ENCODE peak calls at places on chromosomes 13 and 19, in seven cellular contexts. R is Peyer's patch, L is fibroblast of lung, F is activated B cell treated with CpG ODN at 0.5 μM for 24 hours, I is colonic mucosa, B is type B pancreatic cell, S is IMR-90. D is an unnamed sample.

GRCh38 chr13:48223016-48223385 is 10.0 kb upstream of the ITM2B start:
- DNase-seq in R (no peak), F (no peak), I (no peak), S (no peak), L (no peak), B (no peak), D (no peak)

GRCh38 chr19:43501661-43502418 is 2.7 kb downstream of the PHLDB3 start:
- DNase-seq in F (no peak), S (no peak), I (no peak), L (no peak), R (no peak), B (no peak), D (no peak)

GRCh38 chr19:52542984-52543664 is 15.7 kb downstream of the ZNF808 start:
- DNase-seq in S (peak; percentile 19), L (peak; percentile 2), R (no peak), B (no peak), F (no peak), I (no peak), D (peak; percentile 2)

GRCh38 chr13:66462187-66462586 is 767.9 kb downstream of the PCDH9 start:
- DNase-seq in L (no peak), B (no peak), I (no peak), S (no peak), R (no peak), F (no peak), D (no peak)

GRCh38 chr13:44136693-44137268 is 236.8 kb upstream of the SERP2 start:
- DNase-seq in I (no peak), L (peak; percentile 80), F (no peak), S (no peak), R (no peak), B (no peak), D (no peak)

GRCh38 chr13:113471844-113472243 is 18.6 kb upstream of the ADPRHL1 start:
- DNase-seq in B (no peak), R (no peak), L (no peak), F (no peak), S (no peak), I (no peak), D (no peak)

GRCh38 chr19:53503126-53503525 is 34.8 kb upstream of the ZNF331 start:
- DNase-seq in R (no peak), B (no peak), L (no peak), S (no peak), I (no peak), F (no peak), D (no peak)

GRCh38 chr13:27016871-27017270 is 154.7 kb downstream of the USP12 start:
- DNase-seq in S (no peak), I (peak; percentile 50), F (no peak), B (no peak), R (no peak), L (no peak), D (no peak)

GRCh38 chr19:19543101-19543500 is 5.0 kb downstream of the CILP2 start:
- DNase-seq in S (no peak), F (no peak), B (no peak), I (no peak), R (no peak), L (no peak), D (no peak)

GRCh38 chr19:45973564-45974338 is at the start of gene NOVA2:
- DNase-seq in S (peak; percentile 36), F (no peak), I (peak; percentile 33), B (peak; percentile 83), R (no peak), L (peak; percentile 81), D (no peak)

GRCh38 chr19:52138614-52139290 is 986 bp downstream of the ZNF616 start:
- DNase-seq in S (peak; percentile 19), F (no peak), R (peak; percentile 34), I (peak; percentile 34), L (peak; percentile 40), B (no peak), D (no peak)

GRCh38 chr13:41554626-41555386 is 97.5 kb downstream of the RGCC start:
- DNase-seq in R (peak; percentile 67), F (no peak), B (no peak), I (no peak), S (no peak), L (no peak), D (no peak)

GRCh38 chr13:45678282-45678681 is 23.8 kb upstream of the CBY2 start:
- DNase-seq in L (peak; percentile 19), F (no peak), B (no peak), S (no peak), R (no peak), I (no peak), D (no peak)

GRCh38 chr19:38841787-38842438 is 7.9 kb downstream of the HNRNPL start:
- DNase-seq in B (no peak), I (no peak), S (no peak), L (no peak), F (no peak), R (no peak), D (peak; percentile 61)

GRCh38 chr13:22736768-22737092 is 444.0 kb upstream of the SGCG start:
- DNase-seq in I (no peak), L (no peak), S (no peak), R (no peak), F (no peak), B (no peak), D (no peak)

GRCh38 chr13:22738357-22738756 is 442.4 kb upstream of the SGCG start:
- DNase-seq in I (no peak), L (no peak), B (no peak), R (no peak), S (no peak), F (no peak), D (no peak)

GRCh38 chr13:22744688-22745452 is 435.9 kb upstream of the SGCG start:
- DNase-seq in F (no peak), S (no peak), L (no peak), B (no peak), I (no peak), R (no peak), D (no peak)

GRCh38 chr13:22736084-22736767 is 444.6 kb upstream of the SGCG start:
- DNase-seq in B (no peak), S (no peak), I (no peak), F (no peak), L (no peak), R (no peak), D (no peak)

DNA sequence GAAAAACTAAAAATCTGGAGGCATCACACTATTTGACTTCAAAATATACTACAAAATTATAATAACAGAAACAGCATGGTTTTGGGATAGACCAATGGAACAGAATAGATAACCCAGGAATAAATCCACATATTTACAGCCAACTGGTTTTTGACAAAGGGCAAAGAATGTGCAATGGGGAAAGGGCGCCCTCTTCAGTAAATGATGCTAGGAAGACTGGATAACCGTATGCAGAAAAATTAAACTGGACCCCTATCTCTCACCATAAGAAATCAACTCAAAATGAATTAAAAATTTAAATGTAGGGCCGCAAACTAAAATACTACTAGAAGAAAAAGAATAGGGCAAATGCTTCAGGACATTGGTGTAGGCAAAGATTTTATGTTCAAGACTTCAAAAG is 440.5 kb upstream of the SGCG start:
- DNase-seq in S (no peak), L (no peak), F (no peak), R (no peak), I (no peak), B (no peak), D (no peak)
- TF ChIP-seq CTCF in S (no peak), L (no peak), F (no peak), R (peak; percentile 32), I (no peak), B (peak; percentile 62), D (no peak)

GRCh38 chr13:52949744-52950143 is 78.9 kb upstream of the OLFM4 start:
- DNase-seq in I (no peak), B (no peak), F (no peak), R (no peak), S (no peak), L (no peak), D (no peak)
- TF ChIP-seq CTCF in I (no peak), B (no peak), F (no peak), R (no peak), S (no peak), L (no peak), D (no peak)

GRCh38 chr19:13959141-13959961 is 7.0 kb downstream of the DCAF15 start:
- DNase-seq in S (no peak), L (no peak), B (no peak), R (no peak), F (no peak), I (no peak), D (no peak)

GRCh38 chr19:13961826-13962737 is 9.8 kb downstream of the DCAF15 start:
- DNase-seq in F (no peak), I (no peak), B (no peak), S (peak; percentile 13), R (no peak), L (no peak), D (no peak)

GRCh38 chr19:13960863-13961784 is 8.8 kb downstream of the DCAF15 start:
- DNase-seq in S (no peak), B (no peak), R (no peak), F (no peak), I (no peak), L (no peak), D (no peak)

GRCh38 chr19:13958043-13958442 is 5.7 kb downstream of the DCAF15 start:
- DNase-seq in B (no peak), I (no peak), S (no peak), F (no peak), L (no peak), R (no peak), D (no peak)

GRCh38 chr19:13959962-13960862 is 7.9 kb downstream of the DCAF15 start:
- DNase-seq in L (no peak), I (no peak), B (no peak), F (no peak), S (no peak), R (no peak), D (no peak)
- TF ChIP-seq CTCF in L (no peak), I (no peak), B (peak; percentile 54), F (no peak), S (peak; percentile 29), R (no peak), D (peak; percentile 27)

GRCh38 chr19:5339950-5340636 is 519 bp downstream of the PTPRS start:
- DNase-seq in S (no peak), F (no peak), B (no peak), I (no peak), R (no peak), L (no peak), D (no peak)
- TF ChIP-seq CTCF in S (peak; percentile 36), F (no peak), B (peak; percentile 47), I (no peak), R (no peak), L (no peak), D (no peak)